ENCODE peak calls at places on chromosomes 3 and 15, in seven cellular contexts. A is right lobe of liver, P is upper lobe of right lung, H is breast epithelium, Z is body of pancreas, U is neural progenitor cell, K is cardiac muscle cell. E is an unnamed sample.

GRCh38 chr15:31273258-31273941 is 53.2 kb upstream of the KLF13 start:
- DNase-seq in A (no peak), P (no peak), H (peak), Z (no peak), U (peak), K (no peak), E (no peak)

GRCh38 chr3:147419731-147420360 is 10.7 kb downstream of the ZIC1 start:
- DNase-seq in A (no peak), P (no peak), H (no peak), Z (no peak), U (peak), K (no peak), E (no peak)

GRCh38 chr3:30667250-30667585 is 60.8 kb downstream of the TGFBR2 start:
- DNase-seq in A (no peak), P (no peak), H (no peak), Z (no peak), U (peak), K (peak), E (no peak)

GRCh38 chr15:96183020-96183926 is 147.2 kb upstream of the NR2F2 start:
- DNase-seq in A (peak), P (no peak), H (no peak), Z (no peak), U (peak), K (no peak), E (no peak)

GRCh38 chr3:190053919-190054672 is 66.6 kb downstream of the P3H2 start:
- DNase-seq in A (no peak), P (no peak), H (no peak), Z (no peak), U (no peak), K (no peak), E (peak)

GRCh38 chr3:155391104-155391503 is 97.6 kb upstream of the STRIT1 start:
- DNase-seq in A (no peak), P (no peak), H (no peak), Z (no peak), U (no peak), K (no peak), E (peak)

GRCh38 chr3:127889461-127889863 is 25.6 kb upstream of the KBTBD12 start:
- DNase-seq in A (no peak), P (no peak), H (no peak), Z (peak), U (no peak), K (no peak), E (peak)

GRCh38 chr15:98333206-98333605 is 315.1 kb upstream of the IGF1R start:
- DNase-seq in A (no peak), P (no peak), H (no peak), Z (no peak), U (no peak), K (no peak), E (no peak)

GRCh38 chr15:34737379-34737928 is 17.3 kb downstream of the GJD2 start:
- DNase-seq in A (no peak), P (no peak), H (no peak), Z (peak), U (no peak), K (peak), E (no peak)

GRCh38 chr3:129003578-129004112 is 2.5 kb downstream of the EFCC1 start:
- DNase-seq in A (no peak), P (peak), H (no peak), Z (peak), U (peak), K (peak), E (no peak)

GRCh38 chr3:111627092-111627491 is 31.9 kb upstream of the ZBED2 start:
- DNase-seq in A (no peak), P (no peak), H (no peak), Z (no peak), U (no peak), K (no peak), E (no peak)

GRCh38 chr3:111967651-111968274 is 11.1 kb upstream of the ABHD10 start:
- DNase-seq in A (peak), P (peak), H (peak), Z (peak), U (peak), K (peak), E (peak)

GRCh38 chr15:101137312-101137940 is 114.4 kb downstream of the CHSY1 start:
- DNase-seq in A (no peak), P (no peak), H (no peak), Z (no peak), U (no peak), K (no peak), E (no peak)

GRCh38 chr3:124772081-124772831 is 42.0 kb downstream of the UMPS start:
- DNase-seq in A (no peak), P (no peak), H (no peak), Z (peak), U (no peak), K (peak), E (peak)

GRCh38 chr3:107775958-107776357 is 253.2 kb downstream of the BBX start:
- DNase-seq in A (no peak), P (no peak), H (no peak), Z (no peak), U (no peak), K (no peak), E (no peak)

GRCh38 chr15:65832549-65833364 is 36.5 kb upstream of the RAB11A start:
- DNase-seq in A (peak), P (peak), H (peak), Z (peak), U (peak), K (peak), E (peak)

GRCh38 chr3:63921741-63922482 is 9.7 kb upstream of the SCAANT1 start:
- DNase-seq in A (no peak), P (no peak), H (no peak), Z (no peak), U (no peak), K (no peak), E (no peak)

GRCh38 chr3:170419301-170420087 is 826 bp downstream of the CLDN11 start:
- DNase-seq in A (no peak), P (no peak), H (no peak), Z (no peak), U (peak), K (peak), E (peak)

GRCh38 chr3:160953681-160954080 is 151.5 kb downstream of the B3GALNT1 start:
- DNase-seq in A (no peak), P (no peak), H (no peak), Z (no peak), U (no peak), K (no peak), E (no peak)

GRCh38 chr3:10484709-10485108 is 20.7 kb downstream of the ATP2B2 start:
- DNase-seq in A (peak), P (no peak), H (no peak), Z (no peak), U (no peak), K (no peak), E (no peak)

GRCh38 chr3:126147932-126148683 is 32.3 kb downstream of the ALDH1L1 start:
- DNase-seq in A (peak), P (peak), H (peak), Z (no peak), U (no peak), K (no peak), E (no peak)

GRCh38 chr3:76372497-76372896 is 587.1 kb upstream of the ZNF717 start:
- DNase-seq in A (no peak), P (no peak), H (no peak), Z (no peak), U (no peak), K (no peak), E (no peak)

GRCh38 chr15:83207622-83208356 is at the start of gene HDGFL3:
- DNase-seq in A (peak), P (peak), H (peak), Z (peak), U (peak), K (peak), E (peak)

GRCh38 chr3:175005881-175006280 is 146.7 kb downstream of the NAALADL2 start:
- DNase-seq in A (no peak), P (no peak), H (no peak), Z (no peak), U (no peak), K (no peak), E (peak)

GRCh38 chr15:62469874-62470688 is 305.0 kb upstream of the C2CD4B start:
- DNase-seq in A (no peak), P (no peak), H (no peak), Z (peak), U (no peak), K (no peak), E (peak)

GRCh38 chr3:98884675-98885371 is 16.7 kb downstream of the DCBLD2 start:
- DNase-seq in A (no peak), P (no peak), H (no peak), Z (no peak), U (no peak), K (no peak), E (peak)
- H3K4me3 ChIP-seq in A (no peak), P (no peak), H (no peak), Z (no peak), U (no peak), K (no peak), E (no peak)

GRCh38 chr3:142180761-142181362 is 31.5 kb upstream of the TFDP2 start:
- DNase-seq in A (no peak), P (no peak), H (no peak), Z (peak), U (peak), K (peak), E (peak)
- TF ChIP-seq CTCF in A (peak), P (peak), H (peak), Z (peak), U (peak), K (peak), E (peak)

GRCh38 chr3:116444099-116444700 is 1.1 kb downstream of the LSAMP start:
- DNase-seq in A (no peak), P (no peak), H (no peak), Z (no peak), U (peak), K (no peak), E (no peak)
- H3K4me3 ChIP-seq in A (no peak), P (peak), H (peak), Z (no peak), U (peak), K (peak), E (peak)

GRCh38 chr3:183857863-183858262 is 26.8 kb downstream of the PARL start:
- DNase-seq in A (no peak), P (no peak), H (no peak), Z (no peak), U (no peak), K (no peak), E (no peak)
- TF ChIP-seq CTCF in A (no peak), P (no peak), H (no peak), Z (no peak), U (no peak), K (no peak), E (no peak)

GRCh38 chr3:13017361-13018038 is 55.7 kb downstream of the IQSEC1 start:
- DNase-seq in A (peak), P (no peak), H (peak), Z (no peak), U (no peak), K (no peak), E (no peak)
- H3K4me3 ChIP-seq in A (no peak), P (no peak), H (peak), Z (no peak), U (peak), K (no peak), E (no peak)

GRCh38 chr3:156554842-156555687 is at the start of gene SSR3:
- DNase-seq in A (peak), P (peak), H (peak), Z (peak), U (peak), K (peak), E (peak)
- TF ChIP-seq CTCF in A (peak), P (peak), H (peak), Z (peak), U (peak), K (no peak), E (peak)

DNA sequence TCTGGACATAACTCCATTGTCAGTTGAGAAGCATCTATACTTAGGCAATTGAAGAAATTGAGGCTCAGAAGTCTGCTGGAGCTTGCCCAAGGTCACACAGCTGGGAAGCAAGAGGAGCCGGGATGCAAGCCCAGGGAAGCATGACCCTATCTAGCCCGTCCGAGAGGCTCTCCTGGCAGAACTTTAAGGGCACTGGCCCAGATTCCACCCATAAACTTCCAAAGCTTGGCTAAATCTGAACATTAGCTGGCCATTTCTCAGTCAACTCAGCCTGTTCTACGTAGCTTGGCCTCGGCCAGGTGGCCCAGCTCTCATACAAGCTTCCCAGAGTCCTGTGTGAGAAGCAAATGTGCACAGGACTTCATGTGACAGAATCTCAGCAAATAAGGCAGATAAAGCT is 75.8 kb downstream of the LRIG1 start:
- DNase-seq in A (peak), P (no peak), H (no peak), Z (peak), U (no peak), K (no peak), E (no peak)
- H3K4me3 ChIP-seq in A (no peak), P (no peak), H (no peak), Z (no peak), U (no peak), K (no peak), E (no peak)

GRCh38 chr3:186261638-186262037 is 100.4 kb downstream of the DGKG start:
- DNase-seq in A (no peak), P (no peak), H (no peak), Z (no peak), U (peak), K (peak), E (no peak)
- TF ChIP-seq CTCF in A (no peak), P (no peak), H (no peak), Z (peak), U (peak), K (peak), E (peak)